ENCODE peak calls at places on chromosomes 3 and 15, in five cellular contexts. X is IMR-90, R is neuronal stem cell, Y is mesenchymal stem cell, B is H1. H is an unnamed sample.

GRCh38 chr3:141646760-141647561 is 91.1 kb upstream of the RNF7 start:
- DNase-seq in X (peak), R (peak), Y (peak), B (no peak), H (peak)

GRCh38 chr3:66253790-66254620 is 33.2 kb downstream of the SLC25A26 start:
- DNase-seq in X (peak), R (peak), Y (peak), B (no peak), H (peak)

GRCh38 chr3:128619146-128619890 is 31.3 kb downstream of the RPN1 start:
- DNase-seq in X (peak), R (no peak), Y (peak), B (no peak), H (peak)

GRCh38 chr15:42650208-42651066 is 75.0 kb downstream of the STARD9 start:
- DNase-seq in X (peak), R (peak), Y (peak), B (peak), H (peak)

GRCh38 chr15:40454904-40455391 is 14.2 kb downstream of the BAHD1 start:
- DNase-seq in X (peak), R (no peak), Y (peak), B (no peak), H (no peak)

GRCh38 chr3:105647047-105647446 is 221.8 kb downstream of the CBLB start:
- DNase-seq in X (peak), R (no peak), Y (peak), B (no peak), H (peak)

GRCh38 chr3:184175506-184175905 is 851 bp downstream of the AP2M1 start:
- DNase-seq in X (no peak), R (no peak), Y (peak), B (no peak), H (no peak)

GRCh38 chr3:122021811-122022401 is at the start of gene ILDR1:
- DNase-seq in X (no peak), R (no peak), Y (no peak), B (peak), H (peak)

GRCh38 chr3:9512456-9513045 is 41.1 kb downstream of the LHFPL4 start:
- DNase-seq in X (no peak), R (no peak), Y (no peak), B (no peak), H (peak)

GRCh38 chr3:151838574-151839312 is 24.8 kb downstream of the AADAC start:
- DNase-seq in X (peak), R (peak), Y (peak), B (no peak), H (peak)

GRCh38 chr15:38589502-38589901 is 24.9 kb upstream of the RASGRP1 start:
- DNase-seq in X (peak), R (no peak), Y (peak), B (no peak), H (peak)

GRCh38 chr3:94314218-94314883 is 251.5 kb downstream of the NSUN3 start:
- DNase-seq in X (no peak), R (no peak), Y (no peak), B (no peak), H (no peak)

GRCh38 chr3:189118896-189119295 is 52.9 kb upstream of the TPRG1 start:
- DNase-seq in X (no peak), R (no peak), Y (no peak), B (no peak), H (no peak)

GRCh38 chr15:31435256-31435781 is 108.7 kb downstream of the KLF13 start:
- DNase-seq in X (peak), R (peak), Y (peak), B (peak), H (peak)

GRCh38 chr15:58731756-58732535 is 17.6 kb downstream of the ADAM10 start:
- DNase-seq in X (peak), R (no peak), Y (peak), B (no peak), H (peak)

GRCh38 chr3:3745693-3746092 is 53.5 kb upstream of the LRRN1 start:
- DNase-seq in X (no peak), R (no peak), Y (no peak), B (no peak), H (no peak)

GRCh38 chr15:72740202-72740601 is 43.4 kb downstream of the ADPGK start:
- DNase-seq in X (no peak), R (no peak), Y (peak), B (no peak), H (no peak)

GRCh38 chr3:127535106-127535785 is 55.3 kb downstream of the TPRA1 start:
- DNase-seq in X (no peak), R (no peak), Y (no peak), B (no peak), H (no peak)

GRCh38 chr15:64337761-64338160 is 18.2 kb downstream of the CSNK1G1 start:
- DNase-seq in X (peak), R (no peak), Y (peak), B (no peak), H (no peak)

GRCh38 chr3:126924458-126924857 is 58.5 kb upstream of the PLXNA1 start:
- DNase-seq in X (no peak), R (no peak), Y (peak), B (no peak), H (no peak)

GRCh38 chr3:33096103-33096868 is 660 bp downstream of the GLB1 start:
- DNase-seq in X (peak), R (peak), Y (peak), B (peak), H (peak)

GRCh38 chr15:78000927-78001249 is 76.6 kb downstream of the TBC1D2B start:
- DNase-seq in X (no peak), R (no peak), Y (no peak), B (no peak), H (no peak)

GRCh38 chr3:80677796-80678195 is 910.0 kb upstream of the ROBO1 start:
- DNase-seq in X (no peak), R (no peak), Y (peak), B (no peak), H (no peak)

GRCh38 chr3:10762116-10762515 is 53.9 kb upstream of the SLC6A11 start:
- DNase-seq in X (no peak), R (no peak), Y (no peak), B (no peak), H (no peak)

GRCh38 chr3:136955813-136956212 is 2.0 kb upstream of the IL20RB start:
- DNase-seq in X (peak), R (no peak), Y (peak), B (no peak), H (peak)

GRCh38 chr15:58746174-58746573 is 3.3 kb downstream of the ADAM10 start:
- DNase-seq in X (no peak), R (no peak), Y (no peak), B (no peak), H (peak)

GRCh38 chr15:45612790-45613415 is 21.9 kb upstream of the SQOR start:
- DNase-seq in X (peak), R (no peak), Y (peak), B (no peak), H (no peak)

GRCh38 chr15:35431281-35431680 is 114.7 kb downstream of the DPH6 start:
- DNase-seq in X (no peak), R (no peak), Y (no peak), B (no peak), H (no peak)

GRCh38 chr3:46453526-46454208 is 11.0 kb downstream of the LTF start:
- DNase-seq in X (no peak), R (no peak), Y (no peak), B (no peak), H (no peak)
- H3K14ac ChIP-seq in X (no peak), R (no peak), Y (no peak), B (no peak), H (no peak)

DNA sequence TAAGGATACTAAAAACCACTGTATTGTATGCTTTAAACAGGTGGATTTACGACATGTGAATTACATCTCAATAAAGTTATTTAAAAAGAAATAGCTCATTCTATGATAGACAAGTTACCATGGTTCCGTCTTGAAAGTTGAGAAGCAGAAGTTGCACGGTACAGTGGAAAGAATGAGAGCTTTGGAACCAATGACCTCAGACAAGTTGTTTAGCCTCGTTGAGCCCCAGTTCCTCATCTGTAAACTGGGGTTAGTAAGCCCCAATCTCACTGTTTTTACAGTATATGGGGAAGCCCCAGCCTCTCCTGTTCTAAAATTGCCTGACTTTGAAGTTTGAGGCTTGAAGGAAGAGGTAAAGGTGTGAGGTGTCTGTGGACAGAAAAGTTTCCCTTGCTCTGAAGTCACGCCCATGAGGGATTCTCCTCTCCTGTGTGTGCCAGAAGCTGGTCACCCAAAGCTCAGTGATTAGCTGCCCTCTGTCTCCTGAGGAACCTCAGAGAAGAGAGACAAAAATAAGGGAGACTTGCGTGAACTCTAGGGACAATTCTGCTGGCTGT is 10.0 kb downstream of the CRYGS start:
- DNase-seq in X (no peak), R (no peak), Y (no peak), B (no peak), H (peak)
- H3K4me3 ChIP-seq in X (no peak), R (no peak), Y (no peak), B (no peak), H (no peak)

DNA sequence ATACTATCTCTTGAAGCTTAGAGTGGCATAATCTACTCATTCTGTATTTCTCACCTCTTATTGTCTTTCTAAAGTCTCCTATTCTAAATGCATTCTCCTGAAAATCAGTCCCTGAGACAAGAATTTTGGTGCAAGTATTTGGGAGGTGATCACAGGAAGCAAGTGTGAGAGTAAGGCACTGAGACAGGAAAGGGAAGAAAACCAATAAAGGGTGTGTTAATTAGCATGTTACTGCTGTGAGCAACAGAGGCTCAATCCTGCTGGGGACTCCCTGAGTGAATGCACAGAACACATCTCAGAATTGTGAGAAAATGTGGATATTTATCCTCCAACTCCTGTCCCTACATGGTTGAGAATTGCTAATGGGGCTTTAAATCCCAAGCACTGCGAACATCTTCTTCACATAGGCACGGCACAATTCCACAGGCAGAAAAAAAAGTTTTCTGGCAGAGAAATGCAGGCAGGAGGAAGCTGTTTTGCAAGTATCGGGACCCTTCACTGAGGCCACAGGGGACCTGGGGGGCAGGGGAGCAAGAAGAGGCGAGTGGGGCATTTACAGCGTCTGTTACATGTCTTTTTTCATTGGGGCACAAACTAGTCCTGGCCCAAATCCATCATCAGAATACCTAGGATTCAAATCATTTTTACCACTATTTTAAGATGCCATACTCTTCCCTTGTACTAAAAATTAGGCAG is 27.2 kb upstream of the STT3B start:
- DNase-seq in X (no peak), R (no peak), Y (no peak), B (no peak), H (no peak)
- H4K8ac ChIP-seq in X (no peak), R (no peak), Y (no peak), B (no peak), H (no peak)

DNA sequence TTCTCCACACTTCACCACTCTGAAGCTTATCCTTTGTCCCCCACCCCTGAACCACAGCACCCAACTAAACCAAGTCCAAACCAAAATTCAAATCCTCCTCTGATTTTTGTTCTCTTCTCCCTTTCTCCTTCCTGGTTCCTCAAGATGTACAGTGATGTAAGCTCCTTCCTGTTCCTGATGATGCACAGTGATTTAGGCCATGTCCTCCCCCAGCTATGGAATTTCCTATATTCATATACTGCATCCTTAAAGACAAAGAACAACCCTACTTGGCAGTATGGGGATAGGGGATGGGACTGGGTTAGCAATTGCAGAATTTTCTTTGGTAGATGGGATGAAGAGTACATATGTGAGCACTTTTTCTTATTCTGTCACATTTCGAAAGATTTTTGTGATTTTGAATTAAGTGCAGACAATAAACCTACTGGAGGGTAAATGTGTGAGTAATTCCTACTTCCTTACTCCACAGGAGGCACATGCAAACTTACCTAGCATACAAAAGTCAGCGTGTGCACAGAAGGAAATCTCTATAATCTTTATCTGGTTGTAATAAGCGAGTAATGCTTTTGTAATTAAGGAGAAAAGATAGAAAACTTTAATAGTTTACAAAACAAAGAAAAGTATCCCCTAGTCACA is 125.0 kb downstream of the ANO10 start:
- DNase-seq in X (peak), R (no peak), Y (no peak), B (no peak), H (no peak)
- H3K14ac ChIP-seq in X (peak), R (no peak), Y (no peak), B (no peak), H (no peak)

GRCh38 chr3:180871901-180872300 is 40.6 kb upstream of the FXR1 start:
- DNase-seq in X (peak), R (no peak), Y (no peak), B (no peak), H (no peak)

GRCh38 chr3:180875071-180875698 is 37.3 kb upstream of the FXR1 start:
- DNase-seq in X (no peak), R (no peak), Y (no peak), B (no peak), H (no peak)

GRCh38 chr3:180870008-180870733 is 42.3 kb upstream of the FXR1 start:
- DNase-seq in X (no peak), R (peak), Y (peak), B (peak), H (no peak)
- H3K4me3 ChIP-seq in X (peak), R (no peak), Y (no peak), B (no peak), H (peak)

GRCh38 chr3:57152761-57153160 is 12.4 kb downstream of the IL17RD start:
- DNase-seq in X (no peak), R (no peak), Y (no peak), B (no peak), H (no peak)

GRCh38 chr3:57152150-57152549 is 13.0 kb downstream of the IL17RD start:
- DNase-seq in X (no peak), R (no peak), Y (no peak), B (no peak), H (no peak)

GRCh38 chr3:57147071-57147470 is 18.1 kb downstream of the IL17RD start:
- DNase-seq in X (no peak), R (no peak), Y (no peak), B (no peak), H (no peak)

GRCh38 chr3:57151021-57151449 is 14.1 kb downstream of the IL17RD start:
- DNase-seq in X (peak), R (no peak), Y (no peak), B (no peak), H (no peak)

DNA sequence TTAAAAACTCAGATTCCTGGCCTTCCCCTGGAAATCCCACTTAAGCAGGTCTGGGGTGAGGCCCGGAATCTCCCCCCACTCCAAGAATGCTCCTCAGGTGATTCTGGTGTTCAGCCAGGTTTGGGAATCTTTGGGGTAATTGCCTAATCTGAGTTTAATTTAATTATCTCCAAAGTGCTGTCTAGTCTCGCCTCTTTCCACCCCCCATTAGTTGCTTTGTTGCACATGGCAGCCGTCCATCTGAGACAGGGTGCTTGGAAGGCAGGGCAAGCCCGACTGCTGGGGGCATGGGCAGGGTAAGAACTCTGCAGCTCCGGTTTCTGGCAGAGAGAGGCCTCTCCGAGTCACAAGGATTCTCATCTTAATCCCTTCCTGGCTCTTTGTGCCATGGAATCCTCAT is 15.1 kb downstream of the IL17RD start:
- DNase-seq in X (no peak), R (no peak), Y (no peak), B (no peak), H (no peak)
- H4K8ac ChIP-seq in X (no peak), R (no peak), Y (no peak), B (no peak), H (no peak)

GRCh38 chr3:67324554-67324953 is 326.4 kb downstream of the KBTBD8 start:
- DNase-seq in X (no peak), R (no peak), Y (no peak), B (no peak), H (no peak)

GRCh38 chr3:67325231-67325630 is 327.1 kb downstream of the KBTBD8 start:
- DNase-seq in X (no peak), R (no peak), Y (no peak), B (no peak), H (no peak)

GRCh38 chr3:67327582-67327981 is 326.8 kb downstream of the SUCLG2 start:
- DNase-seq in X (no peak), R (no peak), Y (no peak), B (no peak), H (no peak)

GRCh38 chr3:67334588-67334987 is 319.8 kb downstream of the SUCLG2 start:
- DNase-seq in X (no peak), R (no peak), Y (no peak), B (no peak), H (no peak)

GRCh38 chr3:67329358-67329757 is 325.1 kb downstream of the SUCLG2 start:
- DNase-seq in X (no peak), R (no peak), Y (no peak), B (no peak), H (no peak)
- H3K14ac ChIP-seq in X (no peak), R (no peak), Y (no peak), B (no peak), H (no peak)

GRCh38 chr15:75203908-75204263 is 2.2 kb downstream of the C15orf39 start:
- DNase-seq in X (no peak), R (no peak), Y (peak), B (no peak), H (no peak)
- H3K4me3 ChIP-seq in X (no peak), R (no peak), Y (no peak), B (no peak), H (no peak)

GRCh38 chr3:155870133-155870944 is at the start of gene GMPS:
- DNase-seq in X (peak), R (peak), Y (peak), B (peak), H (peak)
- H4K8ac ChIP-seq in X (peak), R (peak), Y (peak), B (peak), H (peak)

DNA sequence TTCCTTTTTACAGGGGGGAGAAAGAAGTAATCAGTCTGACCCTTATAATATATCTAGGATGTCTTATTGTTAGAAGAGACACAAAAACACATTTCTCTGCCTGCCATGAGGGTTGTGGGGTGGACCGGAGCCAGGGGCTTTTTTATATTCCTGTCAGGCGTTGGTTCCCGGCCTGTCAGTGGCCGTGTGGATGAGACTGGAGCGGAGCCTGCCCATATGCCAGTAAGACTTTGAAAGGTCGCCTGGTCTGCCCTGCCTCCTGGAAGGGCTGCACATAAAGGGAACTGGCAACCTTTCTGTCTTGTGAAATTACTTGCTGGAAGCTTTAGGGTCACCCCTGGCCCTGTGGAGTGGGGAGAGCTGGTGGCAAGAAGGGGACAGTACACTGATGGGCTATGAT is 34.7 kb downstream of the MAP3K13 start:
- DNase-seq in X (no peak), R (no peak), Y (no peak), B (no peak), H (no peak)
- H3K14ac ChIP-seq in X (no peak), R (no peak), Y (no peak), B (no peak), H (no peak)

H was measured in trophoblast cell.